ENCODE peak calls at places on chromosomes 1 and 21, in five cellular contexts. One of them, this sample, is unnamed. For H3K36me3, the result is how much of the 10 kb centered on the place peaks cover.

GRCh38 chr1:239253032-239253431 is 133.3 kb upstream of the CHRM3 start:
- DNase-seq in HCT116: no peak
- DNase-seq in neural progenitor cell: peak
- DNase-seq in hepatocyte: no peak
- DNase-seq in SK-N-SH: no peak
- DNase-seq in this sample: no peak

GRCh38 chr1:44361478-44361877 is 6.4 kb upstream of the ERI3 start:
- DNase-seq in HCT116: no peak
- DNase-seq in neural progenitor cell: no peak
- DNase-seq in hepatocyte: peak
- DNase-seq in SK-N-SH: no peak
- DNase-seq in this sample: no peak

GRCh38 chr1:116255933-116256649 is 117.0 kb upstream of the ATP1A1 start:
- DNase-seq in HCT116: no peak
- DNase-seq in neural progenitor cell: no peak
- DNase-seq in hepatocyte: no peak
- DNase-seq in SK-N-SH: no peak
- DNase-seq in this sample: peak

GRCh38 chr1:172402878-172403573 is 17.5 kb upstream of the C1orf105 start:
- DNase-seq in HCT116: no peak
- DNase-seq in neural progenitor cell: no peak
- DNase-seq in hepatocyte: no peak
- DNase-seq in SK-N-SH: no peak
- DNase-seq in this sample: no peak

GRCh38 chr1:119914071-119914470 is 17.8 kb upstream of the ADAM30 start:
- DNase-seq in HCT116: no peak
- DNase-seq in neural progenitor cell: no peak
- DNase-seq in hepatocyte: no peak
- DNase-seq in SK-N-SH: no peak
- DNase-seq in this sample: no peak

GRCh38 chr1:184482113-184482512 is 95.3 kb downstream of the C1orf21 start:
- DNase-seq in HCT116: no peak
- DNase-seq in neural progenitor cell: no peak
- DNase-seq in hepatocyte: no peak
- DNase-seq in SK-N-SH: no peak
- DNase-seq in this sample: no peak

GRCh38 chr1:234437423-234438171 is 41.4 kb downstream of the TARBP1 start:
- DNase-seq in HCT116: no peak
- DNase-seq in neural progenitor cell: no peak
- DNase-seq in hepatocyte: no peak
- DNase-seq in SK-N-SH: peak
- DNase-seq in this sample: no peak

GRCh38 chr21:20997633-20998455 is at the start of gene NCAM2:
- DNase-seq in HCT116: no peak
- DNase-seq in neural progenitor cell: peak
- DNase-seq in hepatocyte: peak
- DNase-seq in SK-N-SH: peak
- DNase-seq in this sample: no peak

GRCh38 chr1:94000531-94001282 is 91.5 kb upstream of the GCLM start:
- DNase-seq in HCT116: no peak
- DNase-seq in neural progenitor cell: no peak
- DNase-seq in hepatocyte: no peak
- DNase-seq in SK-N-SH: no peak
- DNase-seq in this sample: no peak

GRCh38 chr1:960371-961131 is at the start of gene KLHL17:
- DNase-seq in HCT116: no peak
- DNase-seq in neural progenitor cell: peak
- DNase-seq in hepatocyte: peak
- DNase-seq in SK-N-SH: peak
- DNase-seq in this sample: peak

GRCh38 chr1:72235062-72235461 is 47.3 kb downstream of the NEGR1 start:
- DNase-seq in HCT116: no peak
- DNase-seq in neural progenitor cell: no peak
- DNase-seq in hepatocyte: no peak
- DNase-seq in SK-N-SH: no peak
- DNase-seq in this sample: no peak

DNA sequence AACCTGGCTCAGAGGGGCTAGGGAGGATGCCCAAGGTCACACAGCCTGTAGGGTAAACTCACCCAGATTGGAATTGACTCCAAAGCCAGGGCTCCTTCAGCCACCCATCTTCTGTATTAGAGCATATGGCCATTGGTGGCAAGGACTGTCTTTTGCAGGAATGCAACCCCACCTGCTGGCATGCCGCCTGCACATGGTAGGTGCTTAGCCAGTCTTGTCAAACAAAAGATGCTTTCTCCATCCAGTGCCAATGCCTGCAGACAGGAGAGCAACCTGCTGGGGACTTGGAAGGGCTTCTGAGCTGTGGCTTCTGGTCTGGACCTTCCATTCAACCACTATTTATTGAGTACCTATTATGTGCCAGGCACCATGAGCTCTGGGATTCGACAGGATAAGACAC is 95.3 kb upstream of the TMEM51 start:
- DNase-seq in HCT116: no peak
- DNase-seq in neural progenitor cell: no peak
- DNase-seq in hepatocyte: no peak
- DNase-seq in SK-N-SH: no peak
- DNase-seq in this sample: no peak
- H3K36me3 ChIP-seq in HCT116: under half
- H3K36me3 ChIP-seq in neural progenitor cell: under half
- H3K36me3 ChIP-seq in hepatocyte: under half
- H3K36me3 ChIP-seq in SK-N-SH: under half
- H3K36me3 ChIP-seq in this sample: under half

GRCh38 chr21:45056505-45056904 is 17.9 kb upstream of the ADARB1 start:
- DNase-seq in HCT116: no peak
- DNase-seq in neural progenitor cell: no peak
- DNase-seq in hepatocyte: no peak
- DNase-seq in SK-N-SH: no peak
- DNase-seq in this sample: no peak

GRCh38 chr21:45053561-45053960 is 20.8 kb upstream of the ADARB1 start:
- DNase-seq in HCT116: no peak
- DNase-seq in neural progenitor cell: no peak
- DNase-seq in hepatocyte: no peak
- DNase-seq in SK-N-SH: no peak
- DNase-seq in this sample: no peak

GRCh38 chr21:45054162-45054926 is 20.0 kb upstream of the ADARB1 start:
- DNase-seq in HCT116: no peak
- DNase-seq in neural progenitor cell: no peak
- DNase-seq in hepatocyte: no peak
- DNase-seq in SK-N-SH: no peak
- DNase-seq in this sample: no peak

GRCh38 chr21:45055861-45056260 is 18.5 kb upstream of the ADARB1 start:
- DNase-seq in HCT116: no peak
- DNase-seq in neural progenitor cell: no peak
- DNase-seq in hepatocyte: no peak
- DNase-seq in SK-N-SH: no peak
- DNase-seq in this sample: no peak

GRCh38 chr21:45054927-45055612 is 19.3 kb upstream of the ADARB1 start:
- DNase-seq in HCT116: no peak
- DNase-seq in neural progenitor cell: no peak
- DNase-seq in hepatocyte: no peak
- DNase-seq in SK-N-SH: no peak
- DNase-seq in this sample: peak
- H3K27ac ChIP-seq in HCT116: no peak
- H3K27ac ChIP-seq in neural progenitor cell: no peak
- H3K27ac ChIP-seq in hepatocyte: no peak
- H3K27ac ChIP-seq in SK-N-SH: no peak
- H3K27ac ChIP-seq in this sample: no peak

GRCh38 chr1:215523128-215523861 is 43.8 kb upstream of the KCTD3 start:
- DNase-seq in HCT116: peak
- DNase-seq in neural progenitor cell: no peak
- DNase-seq in hepatocyte: no peak
- DNase-seq in SK-N-SH: no peak
- DNase-seq in this sample: no peak

GRCh38 chr1:215526846-215527151 is 40.3 kb upstream of the KCTD3 start:
- DNase-seq in HCT116: no peak
- DNase-seq in neural progenitor cell: no peak
- DNase-seq in hepatocyte: no peak
- DNase-seq in SK-N-SH: no peak
- DNase-seq in this sample: no peak

GRCh38 chr1:215523906-215524305 is 43.2 kb upstream of the KCTD3 start:
- DNase-seq in HCT116: no peak
- DNase-seq in neural progenitor cell: no peak
- DNase-seq in hepatocyte: peak
- DNase-seq in SK-N-SH: no peak
- DNase-seq in this sample: no peak

GRCh38 chr1:215529111-215529510 is 38.0 kb upstream of the KCTD3 start:
- DNase-seq in HCT116: no peak
- DNase-seq in neural progenitor cell: no peak
- DNase-seq in hepatocyte: no peak
- DNase-seq in SK-N-SH: no peak
- DNase-seq in this sample: no peak

DNA sequence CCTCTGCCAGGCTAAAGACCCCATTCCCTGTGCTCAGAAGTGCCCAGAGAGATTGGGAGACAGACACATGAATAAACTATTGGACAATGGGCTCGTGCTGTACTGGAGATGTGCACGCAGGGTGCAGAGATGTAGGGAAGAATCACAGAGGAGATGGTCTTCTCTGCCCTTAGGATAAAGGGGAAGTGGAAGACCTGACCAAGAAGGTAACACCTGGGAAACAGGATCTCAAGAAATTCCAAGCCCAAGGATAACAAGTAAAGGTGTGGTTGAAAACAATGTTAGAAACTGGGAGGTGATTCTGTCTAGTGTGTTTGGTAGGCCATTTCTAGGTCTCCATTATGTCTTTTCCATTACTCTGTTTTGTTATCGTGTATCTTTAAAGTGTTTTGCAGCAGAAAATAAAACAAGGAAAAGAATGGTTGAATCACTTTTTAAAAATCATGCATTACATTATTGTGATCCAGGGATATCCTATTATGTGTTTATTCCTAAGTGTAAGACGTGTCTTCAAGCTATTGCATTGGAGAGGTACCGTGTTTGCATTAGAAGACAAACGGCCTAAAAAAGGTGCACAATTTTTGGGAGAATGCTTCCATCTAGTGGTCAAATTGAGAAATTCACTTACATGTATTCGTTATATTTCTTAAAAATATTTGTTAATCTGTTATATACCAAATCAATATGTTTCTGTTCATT is 40.8 kb upstream of the KCTD3 start:
- DNase-seq in HCT116: peak
- DNase-seq in neural progenitor cell: peak
- DNase-seq in hepatocyte: peak
- DNase-seq in SK-N-SH: peak
- DNase-seq in this sample: peak
- TF ChIP-seq EZH2phosphoT487 in HCT116: no peak
- TF ChIP-seq EZH2phosphoT487 in neural progenitor cell: no peak
- TF ChIP-seq EZH2phosphoT487 in hepatocyte: no peak
- TF ChIP-seq EZH2phosphoT487 in SK-N-SH: no peak
- TF ChIP-seq EZH2phosphoT487 in this sample: no peak

DNA sequence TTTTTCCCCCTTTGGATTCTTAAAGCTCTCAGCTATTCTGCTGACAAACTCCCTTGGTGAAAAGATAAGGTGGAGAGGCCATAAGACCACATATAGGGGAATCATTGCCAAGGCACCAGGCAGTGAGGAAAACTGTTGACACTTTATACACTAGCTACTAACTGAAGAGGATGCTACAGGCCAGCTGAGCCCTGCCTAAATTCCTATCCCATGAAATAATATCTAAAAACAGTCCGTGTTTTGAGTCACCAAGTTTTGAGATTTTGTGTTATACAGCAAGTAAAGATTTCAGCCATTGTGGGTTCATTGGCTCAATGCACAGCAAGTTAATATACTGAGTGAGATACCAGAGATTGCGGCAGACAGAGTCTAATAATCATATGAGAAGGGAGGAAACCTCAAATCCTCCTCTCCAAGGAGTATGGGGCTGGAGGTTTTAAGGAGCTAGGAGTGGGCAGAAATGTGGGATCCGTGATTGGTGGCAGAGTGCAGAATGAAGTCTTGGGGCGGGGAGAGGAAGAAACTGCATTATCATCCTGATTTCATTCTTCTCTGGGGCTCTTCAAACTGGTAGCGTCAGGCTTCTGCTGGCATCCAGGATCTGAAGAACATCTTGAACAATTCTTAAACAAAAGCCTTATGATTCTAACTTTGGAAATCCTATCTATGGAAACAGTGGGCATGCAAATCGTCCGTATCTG is 9.2 kb downstream of the CLDN8 start:
- DNase-seq in HCT116: no peak
- DNase-seq in neural progenitor cell: no peak
- DNase-seq in hepatocyte: no peak
- DNase-seq in SK-N-SH: no peak
- DNase-seq in this sample: no peak
- H3K36me3 ChIP-seq in HCT116: under half
- H3K36me3 ChIP-seq in neural progenitor cell: under half
- H3K36me3 ChIP-seq in hepatocyte: under half
- H3K36me3 ChIP-seq in SK-N-SH: under half
- H3K36me3 ChIP-seq in this sample: under half

GRCh38 chr1:156995412-156995811 is 50.1 kb downstream of the ARHGEF11 start:
- DNase-seq in HCT116: no peak
- DNase-seq in neural progenitor cell: no peak
- DNase-seq in hepatocyte: no peak
- DNase-seq in SK-N-SH: no peak
- DNase-seq in this sample: no peak

GRCh38 chr1:156992215-156992614 is 53.3 kb downstream of the ARHGEF11 start:
- DNase-seq in HCT116: no peak
- DNase-seq in neural progenitor cell: no peak
- DNase-seq in hepatocyte: no peak
- DNase-seq in SK-N-SH: no peak
- DNase-seq in this sample: no peak

GRCh38 chr1:156994277-156994676 is 51.3 kb downstream of the ARHGEF11 start:
- DNase-seq in HCT116: no peak
- DNase-seq in neural progenitor cell: no peak
- DNase-seq in hepatocyte: no peak
- DNase-seq in SK-N-SH: no peak
- DNase-seq in this sample: no peak

GRCh38 chr1:156998301-156998700 is 47.2 kb downstream of the ARHGEF11 start:
- DNase-seq in HCT116: no peak
- DNase-seq in neural progenitor cell: no peak
- DNase-seq in hepatocyte: no peak
- DNase-seq in SK-N-SH: no peak
- DNase-seq in this sample: no peak

GRCh38 chr1:156993426-156994147 is 52.0 kb downstream of the ARHGEF11 start:
- DNase-seq in HCT116: no peak
- DNase-seq in neural progenitor cell: no peak
- DNase-seq in hepatocyte: no peak
- DNase-seq in SK-N-SH: no peak
- DNase-seq in this sample: no peak
- H3K27ac ChIP-seq in HCT116: no peak
- H3K27ac ChIP-seq in neural progenitor cell: no peak
- H3K27ac ChIP-seq in hepatocyte: peak
- H3K27ac ChIP-seq in SK-N-SH: no peak
- H3K27ac ChIP-seq in this sample: no peak

GRCh38 chr1:232915212-232915611 is 35.2 kb upstream of the NTPCR start:
- DNase-seq in HCT116: no peak
- DNase-seq in neural progenitor cell: no peak
- DNase-seq in hepatocyte: no peak
- DNase-seq in SK-N-SH: no peak
- DNase-seq in this sample: no peak

GRCh38 chr1:232911027-232911599 is 39.3 kb upstream of the NTPCR start:
- DNase-seq in HCT116: no peak
- DNase-seq in neural progenitor cell: no peak
- DNase-seq in hepatocyte: no peak
- DNase-seq in SK-N-SH: no peak
- DNase-seq in this sample: no peak

GRCh38 chr1:232917053-232917452 is 33.4 kb upstream of the NTPCR start:
- DNase-seq in HCT116: no peak
- DNase-seq in neural progenitor cell: no peak
- DNase-seq in hepatocyte: no peak
- DNase-seq in SK-N-SH: no peak
- DNase-seq in this sample: no peak

GRCh38 chr1:232912845-232913580 is 37.4 kb upstream of the NTPCR start:
- DNase-seq in HCT116: no peak
- DNase-seq in neural progenitor cell: no peak
- DNase-seq in hepatocyte: no peak
- DNase-seq in SK-N-SH: no peak
- DNase-seq in this sample: no peak
- TF ChIP-seq EZH2phosphoT487 in HCT116: no peak
- TF ChIP-seq EZH2phosphoT487 in neural progenitor cell: no peak
- TF ChIP-seq EZH2phosphoT487 in hepatocyte: no peak
- TF ChIP-seq EZH2phosphoT487 in SK-N-SH: no peak
- TF ChIP-seq EZH2phosphoT487 in this sample: no peak